ENCODE peak calls at places on chromosomes 7 and 10, in six cellular contexts. Z is psoas muscle, W is stomach, J is mesendoderm, U is ELR, H is suprapubic skin. V is an unnamed sample.

GRCh38 chr10:33333260-33334169 is 952 bp downstream of the NRP1 start:
- DNase-seq in Z (no peak), W (no peak), J (no peak), U (peak), H (no peak), V (no peak)

GRCh38 chr10:124647421-124648130 is 96.6 kb downstream of the FAM53B start:
- DNase-seq in Z (peak), W (peak), J (peak), U (peak), H (peak), V (peak)

GRCh38 chr7:97024209-97025129 is at the start of gene DLX5:
- DNase-seq in Z (no peak), W (no peak), J (peak), U (no peak), H (peak), V (no peak)

GRCh38 chr7:116265881-116266280 is 55.5 kb downstream of the TES start:
- DNase-seq in Z (no peak), W (no peak), J (no peak), U (peak), H (no peak), V (no peak)

GRCh38 chr7:28759373-28760013 is 198.6 kb downstream of the TRIL start:
- DNase-seq in Z (no peak), W (no peak), J (no peak), U (peak), H (no peak), V (no peak)

GRCh38 chr10:125209591-125210373 is 49.4 kb upstream of the CTBP2 start:
- DNase-seq in Z (no peak), W (no peak), J (no peak), U (no peak), H (no peak), V (no peak)

GRCh38 chr7:93601363-93601762 is 26.8 kb upstream of the CALCR start:
- DNase-seq in Z (no peak), W (no peak), J (peak), U (peak), H (no peak), V (no peak)

GRCh38 chr7:93547716-93548115 is 26.8 kb downstream of the CALCR start:
- DNase-seq in Z (no peak), W (no peak), J (no peak), U (no peak), H (no peak), V (no peak)

GRCh38 chr10:114019226-114019625 is 24.4 kb upstream of the ADRB1 start:
- DNase-seq in Z (no peak), W (no peak), J (no peak), U (no peak), H (no peak), V (no peak)

GRCh38 chr10:30581779-30582380 is 47.7 kb downstream of the LYZL2 start:
- DNase-seq in Z (no peak), W (no peak), J (peak), U (peak), H (no peak), V (peak)

GRCh38 chr10:7529638-7530037 is 118.8 kb upstream of the SFMBT2 start:
- DNase-seq in Z (no peak), W (no peak), J (peak), U (peak), H (no peak), V (no peak)

GRCh38 chr7:30459591-30460245 is 18.9 kb downstream of the NOD1 start:
- DNase-seq in Z (peak), W (no peak), J (no peak), U (peak), H (peak), V (peak)

GRCh38 chr10:87596351-87596750 is 63.3 kb upstream of the PAPSS2 start:
- DNase-seq in Z (no peak), W (no peak), J (no peak), U (no peak), H (no peak), V (no peak)

GRCh38 chr10:43128331-43128730 is 9.9 kb upstream of the CSGALNACT2 start:
- DNase-seq in Z (no peak), W (no peak), J (no peak), U (no peak), H (no peak), V (no peak)

GRCh38 chr7:146654048-146654447 is 537.4 kb downstream of the CNTNAP2 start:
- DNase-seq in Z (no peak), W (no peak), J (peak), U (no peak), H (no peak), V (no peak)

GRCh38 chr10:110923856-110924493 is 4.6 kb downstream of the SHOC2 start:
- DNase-seq in Z (no peak), W (no peak), J (no peak), U (peak), H (no peak), V (no peak)

GRCh38 chr7:30731619-30732018 is 20.3 kb upstream of the INMT start:
- DNase-seq in Z (no peak), W (no peak), J (no peak), U (no peak), H (no peak), V (no peak)

GRCh38 chr7:29289156-29290021 is 94.8 kb downstream of the CHN2 start:
- DNase-seq in Z (peak), W (no peak), J (no peak), U (no peak), H (no peak), V (no peak)

GRCh38 chr7:131574741-131575140 is 18.3 kb upstream of the PODXL start:
- DNase-seq in Z (no peak), W (no peak), J (no peak), U (peak), H (no peak), V (no peak)

GRCh38 chr10:3805227-3805790 is 20.3 kb upstream of the KLF6 start:
- DNase-seq in Z (no peak), W (no peak), J (no peak), U (peak), H (no peak), V (peak)

GRCh38 chr7:106415433-106415832 is 130.7 kb upstream of the NAMPT start:
- DNase-seq in Z (no peak), W (no peak), J (no peak), U (peak), H (no peak), V (no peak)